ENCODE peak calls at places on chromosome X, in five cellular contexts. M is lung microvascular endothelial cell, G is T47D, B is Karpas-422, W is Caki2. U is an unnamed sample.

GRCh38 chrX:134520860-134521390 is 61.0 kb downstream of the HPRT1 start:
- DNase-seq in M (peak), G (peak), B (peak), W (peak), U (peak)

GRCh38 chrX:149487292-149487691 is 17.8 kb downstream of the IDS start:
- DNase-seq in M (no peak), G (no peak), B (peak), W (peak), U (no peak)

GRCh38 chrX:7218321-7219152 is 70.6 kb upstream of the PUDP start:
- DNase-seq in M (no peak), G (no peak), B (peak), W (no peak), U (no peak)

GRCh38 chrX:1388651-1389050 is 3.3 kb downstream of the SLC25A6 start:
- DNase-seq in M (no peak), G (no peak), B (no peak), W (no peak), U (no peak)

GRCh38 chrX:151004085-151004484 is 20.9 kb downstream of the HMGB3 start:
- DNase-seq in M (no peak), G (no peak), B (peak), W (no peak), U (no peak)

GRCh38 chrX:68942141-68942540 is 113.3 kb downstream of the EFNB1 start:
- DNase-seq in M (no peak), G (no peak), B (no peak), W (no peak), U (no peak)

GRCh38 chrX:16429391-16429790 is 220.6 kb upstream of the S100G start:
- DNase-seq in M (no peak), G (no peak), B (no peak), W (no peak), U (no peak)

GRCh38 chrX:135295238-135295943 is 13.9 kb upstream of the ETDC start:
- DNase-seq in M (peak), G (no peak), B (peak), W (no peak), U (no peak)

GRCh38 chrX:48003367-48003757 is 427 bp downstream of the ZNF182 start:
- DNase-seq in M (no peak), G (no peak), B (peak), W (no peak), U (no peak)

GRCh38 chrX:110403839-110404238 is 45.2 kb downstream of the RTL9 start:
- DNase-seq in M (no peak), G (no peak), B (no peak), W (no peak), U (no peak)

GRCh38 chrX:41198410-41198809 is 113.2 kb downstream of the USP9X start:
- DNase-seq in M (no peak), G (peak), B (no peak), W (no peak), U (no peak)

GRCh38 chrX:2699959-2700358 is 8.9 kb downstream of the CD99 start:
- DNase-seq in M (no peak), G (no peak), B (peak), W (no peak), U (no peak)

GRCh38 chrX:47562615-47563243 is 1.7 kb downstream of the ARAF start:
- DNase-seq in M (peak), G (no peak), B (peak), W (no peak), U (no peak)

GRCh38 chrX:7170903-7171302 is 22.9 kb upstream of the PUDP start:
- DNase-seq in M (peak), G (no peak), B (peak), W (peak), U (peak)